ENCODE peak calls at places on chromosome 9, in five cellular contexts. One of them, this sample, is unnamed.

GRCh38 chr9:22238809-22239684 is 207.6 kb upstream of the DMRTA1 start:
- DNase-seq in mammary epithelial cell: peak; percentile 71
- DNase-seq in transverse colon: no peak
- DNase-seq in SJCRH30: peak; percentile 67
- DNase-seq in CD8-positive, alpha-beta T cell: no peak
- DNase-seq in this sample: peak; percentile 50

GRCh38 chr9:16092627-16093091 is 539.8 kb downstream of the CCDC171 start:
- DNase-seq in mammary epithelial cell: no peak
- DNase-seq in transverse colon: no peak
- DNase-seq in SJCRH30: peak; percentile 95
- DNase-seq in CD8-positive, alpha-beta T cell: no peak
- DNase-seq in this sample: no peak

GRCh38 chr9:88532320-88532719 is 2.7 kb upstream of the NXNL2 start:
- DNase-seq in mammary epithelial cell: no peak
- DNase-seq in transverse colon: no peak
- DNase-seq in SJCRH30: no peak
- DNase-seq in CD8-positive, alpha-beta T cell: no peak
- DNase-seq in this sample: no peak

GRCh38 chr9:90156318-90156717 is 486.3 kb downstream of the DIRAS2 start:
- DNase-seq in mammary epithelial cell: no peak
- DNase-seq in transverse colon: no peak
- DNase-seq in SJCRH30: no peak
- DNase-seq in CD8-positive, alpha-beta T cell: no peak
- DNase-seq in this sample: no peak

GRCh38 chr9:129630967-129631672 is 5.2 kb downstream of the NTMT1 start:
- DNase-seq in mammary epithelial cell: peak; percentile 82
- DNase-seq in transverse colon: no peak
- DNase-seq in SJCRH30: no peak
- DNase-seq in CD8-positive, alpha-beta T cell: no peak
- DNase-seq in this sample: no peak

GRCh38 chr9:98176391-98177259 is 15.8 kb downstream of the CORO2A start:
- DNase-seq in mammary epithelial cell: no peak
- DNase-seq in transverse colon: no peak
- DNase-seq in SJCRH30: no peak
- DNase-seq in CD8-positive, alpha-beta T cell: no peak
- DNase-seq in this sample: peak; percentile 97

GRCh38 chr9:99197987-99198386 is 23.8 kb downstream of the ALG2 start:
- DNase-seq in mammary epithelial cell: peak; percentile 44
- DNase-seq in transverse colon: no peak
- DNase-seq in SJCRH30: no peak
- DNase-seq in CD8-positive, alpha-beta T cell: no peak
- DNase-seq in this sample: no peak

GRCh38 chr9:91824151-91824550 is 125.9 kb downstream of the ROR2 start:
- DNase-seq in mammary epithelial cell: no peak
- DNase-seq in transverse colon: no peak
- DNase-seq in SJCRH30: no peak
- DNase-seq in CD8-positive, alpha-beta T cell: no peak
- DNase-seq in this sample: no peak

GRCh38 chr9:19998823-19999455 is 210.1 kb upstream of the SLC24A2 start:
- DNase-seq in mammary epithelial cell: peak; percentile 67
- DNase-seq in transverse colon: no peak
- DNase-seq in SJCRH30: peak; percentile 6
- DNase-seq in CD8-positive, alpha-beta T cell: no peak
- DNase-seq in this sample: no peak

GRCh38 chr9:70987986-70988385 is 133.4 kb downstream of the TRPM3 start:
- DNase-seq in mammary epithelial cell: no peak
- DNase-seq in transverse colon: no peak
- DNase-seq in SJCRH30: no peak
- DNase-seq in CD8-positive, alpha-beta T cell: no peak
- DNase-seq in this sample: no peak

GRCh38 chr9:89039092-89039465 is 47.8 kb downstream of the S1PR3 start:
- DNase-seq in mammary epithelial cell: no peak
- DNase-seq in transverse colon: no peak
- DNase-seq in SJCRH30: no peak
- DNase-seq in CD8-positive, alpha-beta T cell: no peak
- DNase-seq in this sample: no peak

GRCh38 chr9:105693435-105694275 is 686 bp upstream of the TMEM38B start:
- DNase-seq in mammary epithelial cell: peak; percentile 5
- DNase-seq in transverse colon: no peak
- DNase-seq in SJCRH30: peak; percentile 26
- DNase-seq in CD8-positive, alpha-beta T cell: no peak
- DNase-seq in this sample: peak; percentile 33

GRCh38 chr9:107863406-107863805 is 373.8 kb upstream of the KLF4 start:
- DNase-seq in mammary epithelial cell: no peak
- DNase-seq in transverse colon: no peak
- DNase-seq in SJCRH30: no peak
- DNase-seq in CD8-positive, alpha-beta T cell: no peak
- DNase-seq in this sample: no peak

DNA sequence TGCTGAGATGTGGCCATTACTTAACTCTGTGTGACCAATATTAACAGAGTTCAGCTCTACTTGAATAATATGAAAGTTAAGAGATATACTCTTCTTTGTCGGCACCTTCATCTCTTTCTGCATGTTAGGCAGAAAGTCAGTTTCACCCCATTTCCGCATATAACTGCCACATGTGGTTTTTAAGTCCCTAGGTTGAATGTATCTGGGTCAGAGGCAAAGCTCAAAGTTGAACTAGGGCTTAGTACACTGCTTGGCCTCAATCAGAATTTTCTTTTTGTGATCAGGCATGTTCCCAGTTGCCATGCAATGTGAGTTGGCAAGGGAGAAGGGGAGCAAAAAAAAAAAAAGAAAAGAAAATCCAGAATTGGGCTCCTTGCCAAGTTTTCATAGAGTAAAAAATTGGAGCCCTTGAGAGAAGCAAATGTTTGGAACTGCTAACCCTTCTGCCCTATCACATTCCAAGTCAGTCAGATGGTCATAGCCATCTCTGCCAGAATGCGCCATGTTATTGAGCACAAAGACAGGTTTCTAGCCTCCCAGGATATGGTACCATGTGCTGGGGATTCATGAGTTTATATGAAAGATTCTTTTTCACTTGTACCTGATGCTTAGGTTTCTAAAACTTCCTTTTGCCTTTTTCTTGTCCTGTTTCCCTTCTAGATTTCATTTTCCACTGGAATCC is 251.1 kb upstream of the RORB start:
- DNase-seq in mammary epithelial cell: no peak
- DNase-seq in transverse colon: no peak
- DNase-seq in SJCRH30: peak; percentile 14
- DNase-seq in CD8-positive, alpha-beta T cell: no peak
- DNase-seq in this sample: peak; percentile 43
- H3K9me3 ChIP-seq in mammary epithelial cell: no peaks in the 10 kb centered on the region
- H3K9me3 ChIP-seq in transverse colon: no peaks in the 10 kb centered on the region
- H3K9me3 ChIP-seq in SJCRH30: no peaks in the 10 kb centered on the region
- H3K9me3 ChIP-seq in CD8-positive, alpha-beta T cell: no peaks in the 10 kb centered on the region
- H3K9me3 ChIP-seq in this sample: no peaks in the 10 kb centered on the region

DNA sequence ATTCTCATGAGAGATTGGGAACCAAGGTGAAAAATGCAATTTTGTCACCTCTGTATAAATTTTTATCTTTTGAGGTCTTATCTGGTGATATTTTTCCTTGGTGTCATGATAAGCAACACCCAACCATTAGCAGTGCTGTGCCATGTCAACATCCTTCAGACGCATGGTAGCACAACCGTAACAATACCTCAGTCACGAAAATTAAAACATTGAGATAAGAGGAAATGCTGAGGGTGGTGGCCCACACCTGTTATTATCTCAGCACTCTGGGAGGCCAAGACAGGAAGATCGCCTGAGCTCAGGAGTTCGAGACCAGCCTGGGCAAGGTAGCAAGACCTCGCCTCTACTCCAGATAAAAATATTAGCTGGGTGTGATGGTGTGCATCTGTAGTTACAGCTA is 32.7 kb downstream of the SLC46A2 start:
- DNase-seq in mammary epithelial cell: no peak
- DNase-seq in transverse colon: no peak
- DNase-seq in SJCRH30: no peak
- DNase-seq in CD8-positive, alpha-beta T cell: no peak
- DNase-seq in this sample: no peak
- H3K27ac ChIP-seq in mammary epithelial cell: no peak overlapping the region
- H3K27ac ChIP-seq in transverse colon: no peak overlapping the region
- H3K27ac ChIP-seq in SJCRH30: no peak overlapping the region
- H3K27ac ChIP-seq in CD8-positive, alpha-beta T cell: no peak overlapping the region
- H3K27ac ChIP-seq in this sample: no peak overlapping the region

GRCh38 chr9:11506980-11507379 is 894.2 kb upstream of the PTPRD start:
- DNase-seq in mammary epithelial cell: no peak
- DNase-seq in transverse colon: no peak
- DNase-seq in SJCRH30: no peak
- DNase-seq in CD8-positive, alpha-beta T cell: no peak
- DNase-seq in this sample: no peak
- H3K9me3 ChIP-seq in mammary epithelial cell: peaks cover 8% of the 10 kb centered on the region
- H3K9me3 ChIP-seq in transverse colon: no peaks in the 10 kb centered on the region
- H3K9me3 ChIP-seq in SJCRH30: no peaks in the 10 kb centered on the region
- H3K9me3 ChIP-seq in CD8-positive, alpha-beta T cell: no peaks in the 10 kb centered on the region
- H3K9me3 ChIP-seq in this sample: no peaks in the 10 kb centered on the region

GRCh38 chr9:134892221-134892620 is 11.6 kb downstream of the FCN2 start:
- DNase-seq in mammary epithelial cell: no peak
- DNase-seq in transverse colon: no peak
- DNase-seq in SJCRH30: no peak
- DNase-seq in CD8-positive, alpha-beta T cell: no peak
- DNase-seq in this sample: no peak

GRCh38 chr9:134892820-134893420 is 12.3 kb downstream of the FCN2 start:
- DNase-seq in mammary epithelial cell: no peak
- DNase-seq in transverse colon: no peak
- DNase-seq in SJCRH30: no peak
- DNase-seq in CD8-positive, alpha-beta T cell: no peak
- DNase-seq in this sample: no peak

GRCh38 chr9:134891713-134892112 is 11.1 kb downstream of the FCN2 start:
- DNase-seq in mammary epithelial cell: no peak
- DNase-seq in transverse colon: no peak
- DNase-seq in SJCRH30: no peak
- DNase-seq in CD8-positive, alpha-beta T cell: no peak
- DNase-seq in this sample: no peak

GRCh38 chr9:134889386-134890214 is 9.0 kb downstream of the FCN2 start:
- DNase-seq in mammary epithelial cell: no peak
- DNase-seq in transverse colon: no peak
- DNase-seq in SJCRH30: peak; percentile 24
- DNase-seq in CD8-positive, alpha-beta T cell: no peak
- DNase-seq in this sample: no peak

DNA sequence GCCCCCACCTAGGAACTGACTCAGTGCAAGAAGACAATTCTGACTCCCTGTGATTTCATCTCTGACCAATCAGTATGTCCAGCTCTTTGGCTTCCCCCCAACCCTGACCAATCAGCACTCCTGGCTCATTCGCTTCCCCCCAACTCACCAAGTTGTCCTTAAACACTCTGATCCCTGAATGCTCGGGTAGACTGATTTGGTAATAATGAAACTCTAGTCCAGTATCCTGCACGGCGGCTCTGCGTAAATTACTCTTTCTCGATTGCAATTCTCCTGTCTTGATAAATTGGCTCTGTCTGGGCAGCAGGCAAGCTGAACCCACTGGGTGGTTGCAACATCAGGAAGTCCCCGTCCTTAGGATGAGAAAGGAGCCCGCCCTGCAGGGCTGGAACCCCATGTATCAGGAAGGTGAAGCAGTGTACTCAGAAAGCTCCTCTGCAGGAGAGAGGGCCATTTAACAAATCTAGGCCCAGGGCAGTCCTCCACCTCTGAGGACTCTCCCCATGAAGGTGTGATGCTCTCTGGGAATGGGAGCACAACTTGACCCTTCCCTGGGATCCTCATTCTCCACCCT is 10.5 kb downstream of the FCN2 start:
- DNase-seq in mammary epithelial cell: no peak
- DNase-seq in transverse colon: no peak
- DNase-seq in SJCRH30: no peak
- DNase-seq in CD8-positive, alpha-beta T cell: no peak
- DNase-seq in this sample: no peak
- H3K27ac ChIP-seq in mammary epithelial cell: no peak overlapping the region
- H3K27ac ChIP-seq in transverse colon: no peak overlapping the region
- H3K27ac ChIP-seq in SJCRH30: no peak overlapping the region
- H3K27ac ChIP-seq in CD8-positive, alpha-beta T cell: no peak overlapping the region
- H3K27ac ChIP-seq in this sample: no peak overlapping the region

GRCh38 chr9:137918331-137919094 is 40.9 kb downstream of the CACNA1B start:
- DNase-seq in mammary epithelial cell: no peak
- DNase-seq in transverse colon: no peak
- DNase-seq in SJCRH30: peak; percentile 9
- DNase-seq in CD8-positive, alpha-beta T cell: no peak
- DNase-seq in this sample: no peak
- H3K9me3 ChIP-seq in mammary epithelial cell: peaks cover 14% of the 10 kb centered on the region
- H3K9me3 ChIP-seq in transverse colon: no peaks in the 10 kb centered on the region
- H3K9me3 ChIP-seq in SJCRH30: no peaks in the 10 kb centered on the region
- H3K9me3 ChIP-seq in CD8-positive, alpha-beta T cell: peaks cover 3% of the 10 kb centered on the region
- H3K9me3 ChIP-seq in this sample: no peaks in the 10 kb centered on the region

GRCh38 chr9:79572891-79573696 is 1.3 kb downstream of the TLE4 start:
- DNase-seq in mammary epithelial cell: peak; percentile 43
- DNase-seq in transverse colon: peak; percentile 53
- DNase-seq in SJCRH30: peak; percentile 49
- DNase-seq in CD8-positive, alpha-beta T cell: peak; percentile 65
- DNase-seq in this sample: peak; percentile 33
- H3K27ac ChIP-seq in mammary epithelial cell: peak overlapping the region; percentile 97
- H3K27ac ChIP-seq in transverse colon: peak overlapping the region; percentile 97
- H3K27ac ChIP-seq in SJCRH30: peak overlapping the region; percentile 82
- H3K27ac ChIP-seq in CD8-positive, alpha-beta T cell: peak overlapping the region; percentile 92
- H3K27ac ChIP-seq in this sample: peak overlapping the region; percentile 98

GRCh38 chr9:94269264-94269663 is 10.2 kb downstream of the ZNF169 start:
- DNase-seq in mammary epithelial cell: no peak
- DNase-seq in transverse colon: no peak
- DNase-seq in SJCRH30: peak; percentile 52
- DNase-seq in CD8-positive, alpha-beta T cell: no peak
- DNase-seq in this sample: no peak
- H3K9me3 ChIP-seq in mammary epithelial cell: no peaks in the 10 kb centered on the region
- H3K9me3 ChIP-seq in transverse colon: no peaks in the 10 kb centered on the region
- H3K9me3 ChIP-seq in SJCRH30: peaks cover 5% of the 10 kb centered on the region
- H3K9me3 ChIP-seq in CD8-positive, alpha-beta T cell: no peaks in the 10 kb centered on the region
- H3K9me3 ChIP-seq in this sample: no peaks in the 10 kb centered on the region

This sample was measured in small intestine.